ENCODE peak calls at places on chromosomes 1 and 21, in nine cellular contexts. One of them, this sample, is unnamed.

GRCh38 chr1:154608522-154609294 is 722 bp upstream of the ADAR start:
- DNase-seq in PC-3: peak; percentile 61
- DNase-seq in HFF-Myc: no peak
- DNase-seq in choroid plexus epithelial cell: peak; percentile 69
- DNase-seq in IMR-90: peak; percentile 64
- DNase-seq in Panc1: no peak
- DNase-seq in GM06990: peak; percentile 67
- DNase-seq in adrenal gland: peak; percentile 64
- DNase-seq in suprapubic skin: peak; percentile 72
- DNase-seq in this sample: peak; percentile 38

GRCh38 chr1:38789498-38790169 is 69.9 kb downstream of the RRAGC start:
- DNase-seq in suprapubic skin: no peak
- DNase-seq in Panc1: no peak
- DNase-seq in choroid plexus epithelial cell: no peak
- DNase-seq in adrenal gland: no peak
- DNase-seq in PC-3: peak; percentile 25
- DNase-seq in HFF-Myc: no peak
- DNase-seq in IMR-90: no peak
- DNase-seq in GM06990: no peak
- DNase-seq in this sample: no peak

GRCh38 chr1:53273526-53273925 is 35.2 kb upstream of the MAGOH start:
- DNase-seq in GM06990: no peak
- DNase-seq in IMR-90: no peak
- DNase-seq in Panc1: no peak
- DNase-seq in choroid plexus epithelial cell: no peak
- DNase-seq in adrenal gland: no peak
- DNase-seq in HFF-Myc: no peak
- DNase-seq in suprapubic skin: no peak
- DNase-seq in PC-3: peak; percentile 74
- DNase-seq in this sample: no peak

GRCh38 chr1:225539069-225539468 is 111.2 kb upstream of the LBR start:
- DNase-seq in choroid plexus epithelial cell: no peak
- DNase-seq in Panc1: no peak
- DNase-seq in GM06990: no peak
- DNase-seq in PC-3: peak; percentile 26
- DNase-seq in adrenal gland: no peak
- DNase-seq in HFF-Myc: no peak
- DNase-seq in IMR-90: no peak
- DNase-seq in suprapubic skin: no peak
- DNase-seq in this sample: no peak

GRCh38 chr21:41579692-41580091 is 71.7 kb upstream of the TMPRSS2 start:
- DNase-seq in HFF-Myc: no peak
- DNase-seq in choroid plexus epithelial cell: no peak
- DNase-seq in GM06990: no peak
- DNase-seq in IMR-90: no peak
- DNase-seq in PC-3: no peak
- DNase-seq in adrenal gland: no peak
- DNase-seq in suprapubic skin: no peak
- DNase-seq in Panc1: no peak
- DNase-seq in this sample: no peak

GRCh38 chr1:10860682-10861081 is 64.2 kb upstream of the CASZ1 start:
- DNase-seq in IMR-90: no peak
- DNase-seq in PC-3: no peak
- DNase-seq in HFF-Myc: no peak
- DNase-seq in GM06990: no peak
- DNase-seq in choroid plexus epithelial cell: no peak
- DNase-seq in suprapubic skin: no peak
- DNase-seq in Panc1: no peak
- DNase-seq in adrenal gland: no peak
- DNase-seq in this sample: no peak

GRCh38 chr1:227918083-227918700 is 29.5 kb downstream of the WNT9A start:
- DNase-seq in PC-3: no peak
- DNase-seq in IMR-90: no peak
- DNase-seq in GM06990: no peak
- DNase-seq in adrenal gland: no peak
- DNase-seq in suprapubic skin: no peak
- DNase-seq in choroid plexus epithelial cell: no peak
- DNase-seq in HFF-Myc: no peak
- DNase-seq in Panc1: no peak
- DNase-seq in this sample: no peak

GRCh38 chr21:34129039-34129891 is 55.9 kb downstream of the MRPS6 start:
- DNase-seq in PC-3: peak; percentile 14
- DNase-seq in IMR-90: peak; percentile 92
- DNase-seq in Panc1: no peak
- DNase-seq in adrenal gland: peak; percentile 81
- DNase-seq in HFF-Myc: peak; percentile 90
- DNase-seq in GM06990: no peak
- DNase-seq in suprapubic skin: no peak
- DNase-seq in choroid plexus epithelial cell: peak; percentile 95
- DNase-seq in this sample: peak; percentile 21

GRCh38 chr1:198047913-198048312 is 108.9 kb upstream of the NEK7 start:
- DNase-seq in suprapubic skin: no peak
- DNase-seq in HFF-Myc: no peak
- DNase-seq in GM06990: no peak
- DNase-seq in adrenal gland: no peak
- DNase-seq in Panc1: no peak
- DNase-seq in PC-3: no peak
- DNase-seq in IMR-90: no peak
- DNase-seq in choroid plexus epithelial cell: no peak
- DNase-seq in this sample: no peak

GRCh38 chr1:44919387-44919786 is 67.0 kb downstream of the EIF2B3 start:
- DNase-seq in suprapubic skin: no peak
- DNase-seq in adrenal gland: no peak
- DNase-seq in Panc1: no peak
- DNase-seq in HFF-Myc: no peak
- DNase-seq in PC-3: no peak
- DNase-seq in choroid plexus epithelial cell: no peak
- DNase-seq in IMR-90: no peak
- DNase-seq in GM06990: no peak
- DNase-seq in this sample: no peak

GRCh38 chr1:44926311-44926781 is 60.0 kb downstream of the EIF2B3 start:
- DNase-seq in GM06990: no peak
- DNase-seq in adrenal gland: no peak
- DNase-seq in suprapubic skin: no peak
- DNase-seq in IMR-90: peak; percentile 66
- DNase-seq in HFF-Myc: no peak
- DNase-seq in Panc1: no peak
- DNase-seq in choroid plexus epithelial cell: peak; percentile 26
- DNase-seq in PC-3: no peak
- DNase-seq in this sample: no peak

GRCh38 chr1:44929556-44929955 is 56.8 kb downstream of the EIF2B3 start:
- DNase-seq in HFF-Myc: no peak
- DNase-seq in suprapubic skin: no peak
- DNase-seq in IMR-90: no peak
- DNase-seq in Panc1: no peak
- DNase-seq in adrenal gland: no peak
- DNase-seq in choroid plexus epithelial cell: no peak
- DNase-seq in GM06990: no peak
- DNase-seq in PC-3: no peak
- DNase-seq in this sample: no peak

GRCh38 chr1:44924835-44925464 is 61.4 kb downstream of the EIF2B3 start:
- DNase-seq in GM06990: no peak
- DNase-seq in suprapubic skin: no peak
- DNase-seq in choroid plexus epithelial cell: peak; percentile 91
- DNase-seq in Panc1: peak; percentile 83
- DNase-seq in IMR-90: peak; percentile 95
- DNase-seq in adrenal gland: no peak
- DNase-seq in HFF-Myc: peak; percentile 52
- DNase-seq in PC-3: peak; percentile 85
- DNase-seq in this sample: no peak
- TF ChIP-seq CTCF in GM06990: peak; percentile 34
- TF ChIP-seq CTCF in suprapubic skin: peak; percentile 27
- TF ChIP-seq CTCF in choroid plexus epithelial cell: peak; percentile 71
- TF ChIP-seq CTCF in Panc1: peak; percentile 43
- TF ChIP-seq CTCF in IMR-90: peak; percentile 57
- TF ChIP-seq CTCF in adrenal gland: peak; percentile 44
- TF ChIP-seq CTCF in HFF-Myc: peak; percentile 45
- TF ChIP-seq CTCF in PC-3: peak; percentile 55
- TF ChIP-seq CTCF in this sample: peak; percentile 23

GRCh38 chr1:152460529-152460899 is 46.5 kb upstream of the CRNN start:
- DNase-seq in choroid plexus epithelial cell: no peak
- DNase-seq in HFF-Myc: no peak
- DNase-seq in suprapubic skin: no peak
- DNase-seq in adrenal gland: no peak
- DNase-seq in GM06990: no peak
- DNase-seq in Panc1: no peak
- DNase-seq in IMR-90: no peak
- DNase-seq in PC-3: no peak
- DNase-seq in this sample: no peak

GRCh38 chr1:152461544-152461943 is 47.5 kb upstream of the CRNN start:
- DNase-seq in PC-3: peak; percentile 78
- DNase-seq in suprapubic skin: no peak
- DNase-seq in choroid plexus epithelial cell: peak; percentile 73
- DNase-seq in GM06990: no peak
- DNase-seq in adrenal gland: peak; percentile 73
- DNase-seq in HFF-Myc: peak; percentile 2
- DNase-seq in Panc1: no peak
- DNase-seq in IMR-90: peak; percentile 38
- DNase-seq in this sample: peak; percentile 68

GRCh38 chr1:152457561-152457960 is 43.5 kb upstream of the CRNN start:
- DNase-seq in choroid plexus epithelial cell: no peak
- DNase-seq in IMR-90: no peak
- DNase-seq in suprapubic skin: no peak
- DNase-seq in HFF-Myc: no peak
- DNase-seq in adrenal gland: no peak
- DNase-seq in PC-3: no peak
- DNase-seq in Panc1: no peak
- DNase-seq in GM06990: no peak
- DNase-seq in this sample: no peak

GRCh38 chr1:152458384-152459185 is 44.5 kb upstream of the CRNN start:
- DNase-seq in GM06990: peak; percentile 27
- DNase-seq in PC-3: peak; percentile 94
- DNase-seq in IMR-90: peak; percentile 65
- DNase-seq in choroid plexus epithelial cell: peak; percentile 87
- DNase-seq in HFF-Myc: peak; percentile 27
- DNase-seq in suprapubic skin: peak; percentile 82
- DNase-seq in Panc1: peak; percentile 71
- DNase-seq in adrenal gland: peak; percentile 88
- DNase-seq in this sample: peak; percentile 85

DNA sequence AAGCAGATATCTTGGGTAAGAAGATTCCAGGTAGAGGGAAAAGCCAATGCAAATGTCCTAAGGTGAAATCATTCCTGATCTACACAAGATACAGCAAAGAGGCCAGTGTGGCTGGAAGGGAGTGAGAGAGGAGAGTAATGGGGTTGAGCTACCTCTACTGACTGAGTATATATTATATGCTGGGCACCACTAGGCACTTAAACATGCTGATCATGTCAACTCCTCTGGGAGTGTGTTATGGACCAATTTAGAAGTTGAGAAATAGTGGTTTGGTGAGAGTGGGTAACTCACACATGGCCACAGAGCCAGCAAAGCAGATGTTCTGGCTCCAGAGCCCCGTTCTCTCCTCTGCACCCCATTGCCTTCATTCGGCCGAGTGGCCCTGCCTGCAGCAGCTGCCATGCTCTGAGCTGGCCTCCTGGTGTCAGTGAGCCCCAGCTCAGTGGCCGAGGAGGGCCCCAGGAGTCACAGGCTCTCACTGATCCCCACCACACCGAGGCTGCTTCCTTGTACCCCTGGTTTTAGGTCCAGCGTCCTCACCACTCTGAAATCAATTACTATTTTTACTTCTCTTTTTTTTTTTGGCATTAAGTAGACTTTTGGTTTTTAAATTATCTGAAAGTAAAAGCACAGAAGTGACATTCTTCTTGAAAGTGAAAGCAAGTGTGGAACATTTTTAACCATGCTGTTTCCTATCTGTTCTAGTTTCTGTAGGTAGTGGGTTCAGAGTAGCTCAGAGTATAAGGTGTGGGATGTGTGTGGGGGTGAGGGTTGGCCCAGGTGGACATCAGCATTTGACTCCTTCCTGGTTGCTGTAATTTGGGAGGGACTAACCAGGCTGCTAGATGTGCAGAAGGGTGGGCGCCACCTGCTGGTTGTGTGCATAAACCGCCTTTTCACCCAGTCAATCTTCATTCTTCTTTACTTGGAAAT is 45.8 kb upstream of the CRNN start:
- DNase-seq in choroid plexus epithelial cell: peak; percentile 79
- DNase-seq in GM06990: peak; percentile 74
- DNase-seq in suprapubic skin: peak; percentile 73
- DNase-seq in adrenal gland: peak; percentile 79
- DNase-seq in HFF-Myc: peak; percentile 12
- DNase-seq in IMR-90: peak; percentile 52
- DNase-seq in PC-3: peak; percentile 76
- DNase-seq in Panc1: peak; percentile 54
- DNase-seq in this sample: peak; percentile 83
- TF ChIP-seq CTCF in choroid plexus epithelial cell: peak; percentile 87
- TF ChIP-seq CTCF in GM06990: peak; percentile 89
- TF ChIP-seq CTCF in suprapubic skin: peak; percentile 79
- TF ChIP-seq CTCF in adrenal gland: peak; percentile 47
- TF ChIP-seq CTCF in HFF-Myc: peak; percentile 77
- TF ChIP-seq CTCF in IMR-90: peak; percentile 70
- TF ChIP-seq CTCF in PC-3: peak; percentile 94
- TF ChIP-seq CTCF in Panc1: peak; percentile 95
- TF ChIP-seq CTCF in this sample: peak; percentile 87

DNA sequence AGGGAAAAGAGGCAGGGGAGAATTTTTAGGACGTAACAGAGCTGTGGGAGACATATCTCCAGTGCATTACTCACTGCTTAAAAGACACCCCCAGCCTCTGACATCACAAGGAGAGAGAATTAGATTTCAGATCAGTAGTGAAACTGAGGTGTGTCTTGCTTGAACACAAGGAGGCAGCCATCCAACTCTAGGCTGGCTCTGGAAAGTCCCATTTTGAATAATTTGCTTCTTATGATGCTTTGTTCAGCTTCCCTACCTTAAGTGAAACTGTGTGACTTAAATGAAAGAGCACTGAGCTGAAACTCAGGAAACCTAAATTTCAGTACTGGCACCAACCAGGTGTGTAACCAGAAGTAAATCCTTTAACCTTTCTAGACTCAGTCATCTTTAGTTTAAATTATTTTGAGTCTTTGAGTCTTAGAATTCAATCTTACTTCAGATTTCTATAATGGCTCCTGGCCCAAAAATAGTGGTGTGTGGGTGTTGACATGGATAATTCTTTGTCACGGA is 251.6 kb upstream of the SGIP1 start:
- DNase-seq in HFF-Myc: no peak
- DNase-seq in choroid plexus epithelial cell: peak; percentile 93
- DNase-seq in PC-3: peak; percentile 40
- DNase-seq in adrenal gland: no peak
- DNase-seq in Panc1: no peak
- DNase-seq in IMR-90: peak; percentile 95
- DNase-seq in suprapubic skin: no peak
- DNase-seq in GM06990: peak; percentile 84
- DNase-seq in this sample: no peak
- TF ChIP-seq CTCF in HFF-Myc: peak; percentile 21
- TF ChIP-seq CTCF in choroid plexus epithelial cell: peak; percentile 60
- TF ChIP-seq CTCF in PC-3: no peak
- TF ChIP-seq CTCF in adrenal gland: no peak
- TF ChIP-seq CTCF in Panc1: no peak
- TF ChIP-seq CTCF in IMR-90: no peak
- TF ChIP-seq CTCF in suprapubic skin: no peak
- TF ChIP-seq CTCF in GM06990: peak; percentile 15
- TF ChIP-seq CTCF in this sample: no peak

GRCh38 chr1:28792644-28793121 is 19.3 kb upstream of the OPRD1 start:
- DNase-seq in suprapubic skin: no peak
- DNase-seq in IMR-90: no peak
- DNase-seq in choroid plexus epithelial cell: no peak
- DNase-seq in adrenal gland: no peak
- DNase-seq in Panc1: no peak
- DNase-seq in HFF-Myc: no peak
- DNase-seq in GM06990: no peak
- DNase-seq in PC-3: no peak
- DNase-seq in this sample: no peak
- TF ChIP-seq CTCF in suprapubic skin: no peak
- TF ChIP-seq CTCF in IMR-90: no peak
- TF ChIP-seq CTCF in choroid plexus epithelial cell: peak; percentile 1
- TF ChIP-seq CTCF in adrenal gland: no peak
- TF ChIP-seq CTCF in Panc1: no peak
- TF ChIP-seq CTCF in HFF-Myc: no peak
- TF ChIP-seq CTCF in GM06990: peak; percentile 13
- TF ChIP-seq CTCF in PC-3: peak; percentile 30
- TF ChIP-seq CTCF in this sample: peak; percentile 41